ENCODE peak calls at places on chromosomes 11 and 22, in seven cellular contexts. One of them, this sample, is unnamed.

GRCh38 chr11:83087035-83087434 is 15.3 kb upstream of the RAB30 start:
- DNase-seq in occipital lobe: no peak
- DNase-seq in stimulated activated CD4-positive, alpha-beta T cell treated with anti-CD3 and anti-CD28 coated beads, Interleukin-2, amount 100 ng/mL, for 48 hours: no peak
- DNase-seq in glutamatergic neuron: no peak
- DNase-seq in cardiac muscle cell: peak; percentile 6
- DNase-seq in prostate gland: no peak
- DNase-seq in heart right ventricle: no peak
- DNase-seq in this sample: no peak

GRCh38 chr11:114348200-114349191 is 51.8 kb downstream of the C11orf71 start:
- DNase-seq in cardiac muscle cell: peak; percentile 84
- DNase-seq in glutamatergic neuron: peak; percentile 28
- DNase-seq in stimulated activated CD4-positive, alpha-beta T cell treated with anti-CD3 and anti-CD28 coated beads, Interleukin-2, amount 100 ng/mL, for 48 hours: peak; percentile 31
- DNase-seq in occipital lobe: no peak
- DNase-seq in prostate gland: peak; percentile 70
- DNase-seq in heart right ventricle: peak; percentile 64
- DNase-seq in this sample: no peak

GRCh38 chr11:2796091-2796490 is 89.5 kb downstream of the CDKN1C start:
- DNase-seq in occipital lobe: no peak
- DNase-seq in heart right ventricle: no peak
- DNase-seq in glutamatergic neuron: peak; percentile 4
- DNase-seq in stimulated activated CD4-positive, alpha-beta T cell treated with anti-CD3 and anti-CD28 coated beads, Interleukin-2, amount 100 ng/mL, for 48 hours: no peak
- DNase-seq in prostate gland: no peak
- DNase-seq in cardiac muscle cell: no peak
- DNase-seq in this sample: no peak

GRCh38 chr11:34599406-34599901 is 21.4 kb upstream of the EHF start:
- DNase-seq in heart right ventricle: no peak
- DNase-seq in prostate gland: no peak
- DNase-seq in stimulated activated CD4-positive, alpha-beta T cell treated with anti-CD3 and anti-CD28 coated beads, Interleukin-2, amount 100 ng/mL, for 48 hours: no peak
- DNase-seq in cardiac muscle cell: peak; percentile 72
- DNase-seq in glutamatergic neuron: no peak
- DNase-seq in occipital lobe: no peak
- DNase-seq in this sample: no peak

GRCh38 chr11:32034149-32034548 is 56.7 kb upstream of the RCN1 start:
- DNase-seq in glutamatergic neuron: no peak
- DNase-seq in occipital lobe: no peak
- DNase-seq in prostate gland: no peak
- DNase-seq in stimulated activated CD4-positive, alpha-beta T cell treated with anti-CD3 and anti-CD28 coated beads, Interleukin-2, amount 100 ng/mL, for 48 hours: no peak
- DNase-seq in cardiac muscle cell: peak; percentile 96
- DNase-seq in heart right ventricle: no peak
- DNase-seq in this sample: no peak

GRCh38 chr22:46835288-46835687 is 72.8 kb downstream of the TBC1D22A start:
- DNase-seq in cardiac muscle cell: no peak
- DNase-seq in prostate gland: no peak
- DNase-seq in glutamatergic neuron: no peak
- DNase-seq in stimulated activated CD4-positive, alpha-beta T cell treated with anti-CD3 and anti-CD28 coated beads, Interleukin-2, amount 100 ng/mL, for 48 hours: no peak
- DNase-seq in heart right ventricle: no peak
- DNase-seq in occipital lobe: no peak
- DNase-seq in this sample: no peak

GRCh38 chr22:25395915-25396314 is 168.6 kb upstream of the GRK3 start:
- DNase-seq in prostate gland: no peak
- DNase-seq in stimulated activated CD4-positive, alpha-beta T cell treated with anti-CD3 and anti-CD28 coated beads, Interleukin-2, amount 100 ng/mL, for 48 hours: no peak
- DNase-seq in occipital lobe: no peak
- DNase-seq in glutamatergic neuron: no peak
- DNase-seq in cardiac muscle cell: no peak
- DNase-seq in heart right ventricle: no peak
- DNase-seq in this sample: no peak

GRCh38 chr11:76729214-76729613 is 53.9 kb upstream of the TSKU start:
- DNase-seq in heart right ventricle: no peak
- DNase-seq in prostate gland: no peak
- DNase-seq in stimulated activated CD4-positive, alpha-beta T cell treated with anti-CD3 and anti-CD28 coated beads, Interleukin-2, amount 100 ng/mL, for 48 hours: no peak
- DNase-seq in cardiac muscle cell: no peak
- DNase-seq in occipital lobe: no peak
- DNase-seq in glutamatergic neuron: no peak
- DNase-seq in this sample: no peak

GRCh38 chr11:60363542-60364525 is 14.5 kb upstream of the MS4A7 start:
- DNase-seq in occipital lobe: peak; percentile 8
- DNase-seq in glutamatergic neuron: peak; percentile 66
- DNase-seq in cardiac muscle cell: peak; percentile 59
- DNase-seq in heart right ventricle: peak; percentile 50
- DNase-seq in stimulated activated CD4-positive, alpha-beta T cell treated with anti-CD3 and anti-CD28 coated beads, Interleukin-2, amount 100 ng/mL, for 48 hours: peak; percentile 61
- DNase-seq in prostate gland: peak; percentile 56
- DNase-seq in this sample: peak; percentile 70

GRCh38 chr22:27670701-27671412 is 130.7 kb downstream of the MN1 start:
- DNase-seq in glutamatergic neuron: peak; percentile 35
- DNase-seq in stimulated activated CD4-positive, alpha-beta T cell treated with anti-CD3 and anti-CD28 coated beads, Interleukin-2, amount 100 ng/mL, for 48 hours: no peak
- DNase-seq in heart right ventricle: peak; percentile 86
- DNase-seq in occipital lobe: no peak
- DNase-seq in prostate gland: no peak
- DNase-seq in cardiac muscle cell: peak; percentile 44
- DNase-seq in this sample: no peak

GRCh38 chr11:119774180-119774763 is 45.3 kb upstream of the NECTIN1 start:
- DNase-seq in cardiac muscle cell: peak; percentile 48
- DNase-seq in glutamatergic neuron: no peak
- DNase-seq in heart right ventricle: no peak
- DNase-seq in occipital lobe: no peak
- DNase-seq in prostate gland: no peak
- DNase-seq in stimulated activated CD4-positive, alpha-beta T cell treated with anti-CD3 and anti-CD28 coated beads, Interleukin-2, amount 100 ng/mL, for 48 hours: no peak
- DNase-seq in this sample: no peak

GRCh38 chr11:68970921-68971636 is 9.7 kb downstream of the MRGPRD start:
- DNase-seq in heart right ventricle: no peak
- DNase-seq in cardiac muscle cell: no peak
- DNase-seq in stimulated activated CD4-positive, alpha-beta T cell treated with anti-CD3 and anti-CD28 coated beads, Interleukin-2, amount 100 ng/mL, for 48 hours: no peak
- DNase-seq in prostate gland: no peak
- DNase-seq in glutamatergic neuron: peak; percentile 2
- DNase-seq in occipital lobe: no peak
- DNase-seq in this sample: no peak

GRCh38 chr11:120186799-120187591 is 23.8 kb upstream of the OAF start:
- DNase-seq in prostate gland: no peak
- DNase-seq in occipital lobe: peak; percentile 27
- DNase-seq in cardiac muscle cell: peak; percentile 37
- DNase-seq in stimulated activated CD4-positive, alpha-beta T cell treated with anti-CD3 and anti-CD28 coated beads, Interleukin-2, amount 100 ng/mL, for 48 hours: no peak
- DNase-seq in heart right ventricle: no peak
- DNase-seq in glutamatergic neuron: no peak
- DNase-seq in this sample: no peak

GRCh38 chr11:44878696-44879095 is 72.0 kb downstream of the TP53I11 start:
- DNase-seq in glutamatergic neuron: no peak
- DNase-seq in heart right ventricle: no peak
- DNase-seq in stimulated activated CD4-positive, alpha-beta T cell treated with anti-CD3 and anti-CD28 coated beads, Interleukin-2, amount 100 ng/mL, for 48 hours: no peak
- DNase-seq in cardiac muscle cell: no peak
- DNase-seq in occipital lobe: no peak
- DNase-seq in prostate gland: no peak
- DNase-seq in this sample: no peak

GRCh38 chr11:101721270-101721669 is 137.5 kb upstream of the TRPC6 start:
- DNase-seq in stimulated activated CD4-positive, alpha-beta T cell treated with anti-CD3 and anti-CD28 coated beads, Interleukin-2, amount 100 ng/mL, for 48 hours: no peak
- DNase-seq in occipital lobe: no peak
- DNase-seq in glutamatergic neuron: no peak
- DNase-seq in heart right ventricle: no peak
- DNase-seq in cardiac muscle cell: no peak
- DNase-seq in prostate gland: peak; percentile 40
- DNase-seq in this sample: no peak

This sample was measured in GM12864.